ENCODE peak calls at places on chromosome 20, in five cellular contexts. A is K562, O is BJ, Y is osteocyte, Z is RWPE1. W is an unnamed sample.

GRCh38 chr20:3282271-3283221 is 43.6 kb upstream of the SLC4A11 start:
- DNase-seq in A (no peak), O (no peak), Y (no peak), Z (no peak), W (no peak)

GRCh38 chr20:25389381-25389857 is 1.2 kb downstream of the ABHD12 start:
- DNase-seq in A (no peak), O (no peak), Y (no peak), Z (no peak), W (peak)

GRCh38 chr20:49937023-49937929 is 1.1 kb downstream of the RNF114 start:
- DNase-seq in A (no peak), O (no peak), Y (no peak), Z (peak), W (peak)

GRCh38 chr20:6026051-6026450 is 27.8 kb downstream of the LRRN4 start:
- DNase-seq in A (no peak), O (no peak), Y (no peak), Z (no peak), W (no peak)

GRCh38 chr20:57596358-57596757 is 23.9 kb downstream of the ZBP1 start:
- DNase-seq in A (no peak), O (no peak), Y (no peak), Z (no peak), W (no peak)

GRCh38 chr20:56515657-56516381 is 8.7 kb upstream of the FAM209A start:
- DNase-seq in A (no peak), O (no peak), Y (no peak), Z (no peak), W (no peak)

GRCh38 chr20:58649288-58650180 is 1.5 kb upstream of the STX16 start:
- DNase-seq in A (no peak), O (no peak), Y (peak), Z (no peak), W (peak)

GRCh38 chr20:63194007-63194820 is 21.7 kb downstream of the YTHDF1 start:
- DNase-seq in A (no peak), O (no peak), Y (no peak), Z (no peak), W (no peak)

GRCh38 chr20:61903575-61904340 is 161.9 kb downstream of the TAF4 start:
- DNase-seq in A (no peak), O (no peak), Y (no peak), Z (no peak), W (no peak)

GRCh38 chr20:8399963-8400362 is 267.9 kb downstream of the PLCB1 start:
- DNase-seq in A (no peak), O (no peak), Y (no peak), Z (no peak), W (no peak)

GRCh38 chr20:59001068-59001448 is 6.0 kb downstream of the CTSZ start:
- DNase-seq in A (no peak), O (no peak), Y (no peak), Z (no peak), W (no peak)

GRCh38 chr20:44187054-44187762 is at the start of gene JPH2:
- DNase-seq in A (no peak), O (peak), Y (no peak), Z (peak), W (peak)

GRCh38 chr20:21522479-21523397 is 8.9 kb upstream of the NKX2-2 start:
- DNase-seq in A (no peak), O (no peak), Y (peak), Z (no peak), W (no peak)

GRCh38 chr20:58652606-58653303 is 1.7 kb downstream of the STX16 start:
- DNase-seq in A (no peak), O (no peak), Y (no peak), Z (peak), W (no peak)

GRCh38 chr20:57392130-57392445 is 892 bp downstream of the RBM38 start:
- DNase-seq in A (no peak), O (no peak), Y (no peak), Z (no peak), W (no peak)

GRCh38 chr20:38315290-38315966 is 11.5 kb downstream of the BPI start:
- DNase-seq in A (no peak), O (no peak), Y (no peak), Z (no peak), W (no peak)

GRCh38 chr20:1934578-1935573 is 39.7 kb downstream of the SIRPA start:
- DNase-seq in A (no peak), O (no peak), Y (no peak), Z (peak), W (peak)

GRCh38 chr20:3705970-3706739 is 6.2 kb downstream of the SIGLEC1 start:
- DNase-seq in A (no peak), O (no peak), Y (no peak), Z (no peak), W (no peak)

GRCh38 chr20:10696650-10697049 is 22.9 kb upstream of the JAG1 start:
- DNase-seq in A (peak), O (no peak), Y (no peak), Z (no peak), W (no peak)
- TF ChIP-seq CTCF in A (peak), O (peak), Y (peak), Z (peak), W (peak)

DNA sequence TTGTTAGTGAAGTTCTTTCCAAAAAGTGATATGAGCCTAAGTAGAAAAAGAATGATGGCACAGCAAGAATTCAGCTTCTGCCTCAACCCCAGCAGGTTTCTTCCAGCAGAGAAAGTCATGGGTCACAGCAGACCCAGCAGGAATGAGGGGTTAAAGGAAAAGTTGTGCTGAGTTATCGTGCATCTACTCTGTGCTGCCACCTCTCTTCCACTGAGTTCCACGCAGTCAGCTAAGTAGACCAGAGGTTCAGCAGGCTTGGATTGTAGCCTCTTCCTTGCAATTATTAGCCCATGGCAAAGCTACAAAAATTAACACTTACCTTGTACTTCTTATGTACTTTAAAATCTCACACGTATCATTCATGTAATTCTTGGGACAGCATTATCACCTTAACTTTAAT is 510.8 kb downstream of the PTPRT start:
- DNase-seq in A (no peak), O (no peak), Y (no peak), Z (no peak), W (peak)
- TF ChIP-seq CTCF in A (peak), O (no peak), Y (no peak), Z (peak), W (peak)

DNA sequence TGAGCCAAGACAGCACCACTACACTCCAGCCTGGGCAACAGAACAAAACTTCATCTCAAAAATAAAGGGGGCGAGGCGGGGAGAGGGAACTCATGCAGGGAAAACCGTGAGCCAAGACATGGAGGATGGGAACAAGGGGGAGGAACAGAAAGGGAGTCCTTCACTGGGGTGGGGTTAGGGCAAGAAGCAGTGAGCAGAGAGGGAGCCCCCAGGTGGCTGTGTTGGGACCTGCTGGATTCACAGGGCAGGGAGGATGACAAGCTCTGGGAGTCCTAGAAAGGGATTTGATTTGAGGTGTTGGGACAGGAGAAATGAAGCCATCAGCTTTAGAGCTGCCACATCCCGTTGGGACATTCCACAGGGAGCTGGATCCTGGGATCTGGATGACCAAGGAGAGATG is 90.6 kb upstream of the TOP1 start:
- DNase-seq in A (peak), O (no peak), Y (peak), Z (no peak), W (no peak)
- TF ChIP-seq CTCF in A (peak), O (no peak), Y (no peak), Z (no peak), W (no peak)

DNA sequence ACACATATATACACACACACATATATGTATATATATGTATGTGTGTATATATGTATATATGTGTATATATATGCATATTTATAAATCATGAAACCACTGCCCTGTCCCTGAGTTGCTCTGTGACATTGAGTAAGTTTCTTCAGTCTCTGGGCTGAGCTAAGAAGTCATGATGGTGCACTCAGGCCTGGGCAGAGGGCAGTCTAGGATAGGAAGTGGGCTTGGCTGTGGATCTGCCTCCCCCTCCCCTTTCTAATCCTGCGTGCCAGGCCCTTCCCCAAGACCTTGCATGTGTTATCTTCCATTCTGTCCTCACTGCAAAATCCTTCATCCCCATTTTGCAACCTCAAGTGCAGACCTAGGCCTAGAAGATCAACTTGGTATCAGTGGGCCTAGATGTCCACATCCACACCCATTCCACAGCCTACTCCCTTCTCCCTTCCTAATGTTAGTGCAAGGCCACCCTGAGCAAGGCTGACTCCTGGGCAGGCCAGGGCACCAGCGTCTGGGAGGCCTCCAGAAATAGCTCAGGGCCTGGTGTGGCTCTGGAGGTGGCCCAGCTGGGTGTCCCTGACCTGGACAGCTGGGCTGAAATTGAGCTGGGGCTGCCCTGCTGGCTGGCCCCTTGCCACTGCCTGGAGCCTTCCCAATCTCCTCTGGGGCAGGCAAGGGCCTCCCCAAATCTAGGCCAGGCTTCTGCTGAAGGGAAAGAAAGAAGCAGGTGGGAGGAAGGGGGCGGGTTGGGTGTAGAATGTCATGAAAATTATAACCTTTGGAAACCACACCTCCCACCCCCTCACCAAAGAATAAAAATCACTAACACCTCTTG is 1.9 kb downstream of the FAM110A start:
- DNase-seq in A (no peak), O (no peak), Y (no peak), Z (no peak), W (no peak)
- TF ChIP-seq CTCF in A (no peak), O (no peak), Y (no peak), Z (no peak), W (no peak)

GRCh38 chr20:47418061-47418616 is 61.6 kb upstream of the ZMYND8 start:
- DNase-seq in A (no peak), O (no peak), Y (no peak), Z (peak), W (no peak)
- TF ChIP-seq CTCF in A (no peak), O (no peak), Y (no peak), Z (no peak), W (no peak)

DNA sequence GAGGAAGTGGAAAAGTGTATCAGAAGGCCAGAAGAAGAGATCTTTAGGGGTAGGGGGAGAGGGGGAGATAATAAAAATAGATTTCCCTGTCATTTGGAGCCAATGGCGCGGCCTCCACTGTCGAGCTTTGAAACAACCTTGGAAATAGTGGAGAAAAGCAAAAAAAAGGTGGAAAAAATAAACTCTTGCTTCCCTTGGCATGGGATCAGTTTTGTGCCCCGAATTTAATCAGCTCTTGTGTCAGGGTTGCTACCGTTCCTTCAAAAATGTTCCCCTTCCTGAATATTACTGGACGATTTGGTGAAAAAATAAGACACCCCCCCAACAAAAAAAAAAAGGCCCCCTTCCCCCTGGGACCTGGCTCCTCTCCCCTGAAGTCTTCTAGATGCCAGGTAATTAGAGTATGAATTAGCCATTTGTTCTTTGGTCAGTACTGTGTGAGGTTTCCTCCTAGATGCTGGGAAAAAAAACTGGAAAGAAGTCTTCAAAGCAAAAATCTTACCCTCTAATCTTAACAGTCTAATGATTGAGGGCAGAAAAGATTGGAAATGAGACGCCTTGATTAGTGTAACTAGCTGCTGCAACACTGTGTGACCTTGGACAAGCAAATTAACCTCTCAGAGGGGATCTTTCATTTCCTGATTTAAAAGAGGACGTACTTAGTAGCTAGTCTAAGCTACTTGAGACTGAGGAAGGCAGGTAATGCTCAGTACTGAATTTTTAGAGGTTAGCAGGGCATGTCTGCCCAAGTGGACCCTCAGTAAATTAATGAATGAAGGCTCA is 872 bp upstream of the RBM39 start:
- DNase-seq in A (no peak), O (no peak), Y (no peak), Z (no peak), W (peak)
- TF ChIP-seq CTCF in A (peak), O (no peak), Y (no peak), Z (no peak), W (no peak)

DNA sequence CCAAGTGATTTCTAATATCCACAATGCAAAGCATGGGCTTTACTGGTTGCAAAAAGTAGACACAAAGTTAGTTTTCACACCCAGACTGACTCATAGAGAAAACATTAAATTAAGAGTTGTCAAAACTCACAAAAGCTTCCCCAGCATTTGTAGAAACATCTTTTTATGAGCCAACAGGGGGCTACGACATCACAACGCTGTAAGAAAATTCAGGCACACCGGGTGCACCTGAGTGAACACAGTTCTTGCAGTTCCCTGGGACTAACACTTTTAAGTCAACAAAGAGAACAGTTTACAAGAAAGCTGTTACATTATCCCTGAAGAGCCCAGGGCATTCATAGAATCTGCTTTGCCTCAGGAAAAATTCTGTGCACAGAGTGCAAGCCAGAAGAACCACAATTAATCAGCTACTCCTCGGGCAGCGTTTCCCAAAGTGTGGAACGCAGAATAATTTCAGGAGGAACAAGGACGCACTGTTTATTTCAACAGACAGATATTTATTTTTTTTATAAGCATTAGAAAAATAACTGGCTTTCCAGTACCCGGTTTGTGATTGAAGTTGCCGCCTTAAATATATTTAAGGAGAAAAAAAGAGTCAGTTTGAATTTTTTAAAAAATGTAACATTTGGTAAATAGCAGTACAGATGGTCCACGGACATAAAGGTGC is 1.2 kb downstream of the NCOA5 start:
- DNase-seq in A (peak), O (no peak), Y (no peak), Z (peak), W (peak)
- TF ChIP-seq CTCF in A (no peak), O (no peak), Y (no peak), Z (no peak), W (no peak)

GRCh38 chr20:33604084-33604990 is 57.8 kb upstream of the C20orf144 start:
- DNase-seq in A (no peak), O (no peak), Y (no peak), Z (no peak), W (no peak)

GRCh38 chr20:33601861-33602260 is 60.3 kb upstream of the C20orf144 start:
- DNase-seq in A (no peak), O (no peak), Y (no peak), Z (no peak), W (no peak)

GRCh38 chr20:33602826-33603590 is 59.1 kb upstream of the C20orf144 start:
- DNase-seq in A (no peak), O (no peak), Y (no peak), Z (no peak), W (no peak)

GRCh38 chr20:33601016-33601415 is 61.1 kb upstream of the C20orf144 start:
- DNase-seq in A (no peak), O (no peak), Y (no peak), Z (no peak), W (no peak)

DNA sequence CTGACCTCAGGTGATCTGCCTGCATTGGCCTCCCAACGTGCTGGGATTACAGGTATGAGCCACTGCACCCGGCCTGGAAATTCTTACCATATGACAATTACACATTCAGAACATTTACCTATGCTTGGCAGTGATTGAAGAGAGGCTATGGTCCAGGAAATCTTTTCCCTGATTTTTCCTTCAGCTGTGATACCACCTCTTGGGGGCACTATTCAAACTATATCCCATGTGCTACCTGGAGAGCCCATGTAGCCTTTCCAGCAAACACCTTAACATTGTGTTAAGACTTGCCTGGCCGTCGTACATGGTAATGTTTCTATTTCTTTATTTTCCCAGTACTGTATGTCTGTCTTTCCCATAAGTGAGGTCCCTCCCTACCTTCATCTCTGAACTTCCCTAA is 61.7 kb upstream of the C20orf144 start:
- DNase-seq in A (no peak), O (no peak), Y (no peak), Z (no peak), W (no peak)
- TF ChIP-seq CTCF in A (no peak), O (no peak), Y (no peak), Z (no peak), W (no peak)

DNA sequence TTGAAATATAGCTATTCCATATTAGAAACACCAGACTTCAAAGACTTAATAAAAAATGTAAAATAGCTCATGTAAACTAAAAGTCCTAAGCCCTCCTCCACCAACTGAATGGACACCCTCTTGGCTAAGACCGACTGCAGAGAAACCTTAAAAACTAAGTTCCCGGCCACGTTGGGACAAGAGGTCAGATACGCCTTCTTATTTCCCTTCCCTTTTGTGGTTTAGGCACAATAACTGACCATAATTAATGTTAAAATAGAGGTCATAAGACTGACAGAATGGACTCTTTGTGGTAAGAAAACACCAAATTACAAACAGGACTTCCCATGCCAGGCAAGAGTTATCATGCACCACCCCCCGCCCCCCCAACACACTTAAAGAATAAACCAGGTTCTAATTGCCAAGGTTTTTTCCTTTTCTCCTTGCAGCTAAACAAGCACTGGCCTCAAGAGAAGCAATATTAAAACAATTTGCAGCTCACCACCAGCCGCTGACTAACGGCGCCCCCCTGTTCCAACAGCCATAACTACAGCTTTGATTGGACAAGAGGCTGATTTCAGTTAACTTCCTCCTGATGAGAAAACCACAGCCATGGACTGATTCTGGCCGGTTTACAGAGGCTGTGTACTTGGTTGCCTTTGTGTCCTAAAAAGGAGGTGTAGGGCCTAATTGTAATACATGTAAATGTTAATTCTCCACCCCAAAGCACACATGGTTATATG is 10.7 kb upstream of the LAMP5 start:
- DNase-seq in A (no peak), O (no peak), Y (no peak), Z (no peak), W (no peak)
- TF ChIP-seq CTCF in A (no peak), O (no peak), Y (peak), Z (no peak), W (no peak)